ENCODE peak calls at places on chromosome 11, in ten cellular contexts. T is heart left ventricle; D is activated CD8-positive, alpha-beta T cell treated with anti-CD3 and anti-CD28 coated beads, Interleukin-2, amount 10 ng/mL, durations not matched to agents 7 days and 5 days; Z is Right ventricle myocardium superior; L is gastroesophageal sphincter; K is mucosa of descending colon; O is body of pancreas; P is GM23338; X is K562; E is T-helper 17 cell. V is an unnamed sample.

GRCh38 chr11:91219501-91219900 is 996.7 kb upstream of the CHORDC1 start:
- ATAC-seq in P (no peak), T (no peak), L (no peak), E (no peak), Z (peak), X (no peak), K (no peak), D (no peak), O (no peak), V (no peak)

GRCh38 chr11:107898270-107898669 is 30.0 kb upstream of the RAB39A start:
- ATAC-seq in E (peak), O (no peak), T (no peak), K (peak), D (peak), X (peak), P (peak), Z (no peak), L (no peak), V (peak)

GRCh38 chr11:1779034-1779805 is 15.5 kb upstream of the CTSD start:
- ATAC-seq in L (no peak), K (no peak), X (no peak), O (no peak), D (no peak), T (no peak), E (no peak), Z (no peak), P (no peak), V (no peak)

GRCh38 chr11:2912498-2912897 is 16.7 kb downstream of the PHLDA2 start:
- ATAC-seq in P (peak), K (peak), D (no peak), O (peak), T (no peak), L (peak), X (peak), E (no peak), Z (peak), V (peak)

GRCh38 chr11:16169541-16169940 is 186.8 kb downstream of the SOX6 start:
- ATAC-seq in T (no peak), L (no peak), Z (no peak), D (no peak), K (no peak), P (no peak), E (no peak), O (no peak), X (no peak), V (no peak)

GRCh38 chr11:108875134-108875533 is 210.3 kb downstream of the DDX10 start:
- ATAC-seq in O (no peak), X (no peak), E (no peak), K (no peak), Z (no peak), T (no peak), L (no peak), D (no peak), P (no peak), V (no peak)

GRCh38 chr11:115672999-115673411 is 168.8 kb upstream of the CADM1 start:
- ATAC-seq in O (no peak), L (peak), T (peak), Z (peak), D (no peak), K (peak), X (no peak), P (no peak), E (no peak), V (peak)

GRCh38 chr11:122754553-122755322 is 83.6 kb upstream of the CRTAM start:
- ATAC-seq in D (peak), L (no peak), E (peak), T (no peak), O (no peak), X (peak), K (peak), Z (no peak), P (peak), V (no peak)

GRCh38 chr11:133738624-133739023 is 106.7 kb downstream of the SPATA19 start:
- ATAC-seq in O (no peak), D (no peak), E (no peak), X (no peak), K (no peak), L (no peak), Z (no peak), T (no peak), P (no peak), V (no peak)

GRCh38 chr11:95700471-95700817 is 89.1 kb downstream of the FAM76B start:
- ATAC-seq in X (peak), O (no peak), Z (no peak), D (peak), K (no peak), P (no peak), L (no peak), E (peak), T (no peak), V (no peak)

GRCh38 chr11:46391578-46392420 is at the start of gene CHRM4:
- ATAC-seq in Z (no peak), D (no peak), T (no peak), X (peak), K (peak), P (peak), O (no peak), L (no peak), E (no peak), V (no peak)

GRCh38 chr11:111730871-111731591 is 35.2 kb downstream of the PPP2R1B start:
- ATAC-seq in K (peak), P (no peak), D (no peak), O (peak), L (no peak), Z (peak), E (no peak), X (no peak), T (no peak), V (peak)

GRCh38 chr11:86214710-86215109 is 29.8 kb upstream of the EED start:
- ATAC-seq in X (peak), O (no peak), E (peak), T (no peak), K (peak), L (no peak), P (no peak), D (peak), Z (no peak), V (peak)

GRCh38 chr11:75182652-75183051 is 31.7 kb downstream of the SLCO2B1 start:
- ATAC-seq in Z (peak), T (peak), D (no peak), L (peak), P (no peak), O (no peak), K (peak), E (no peak), X (no peak), V (no peak)

GRCh38 chr11:115776916-115777315 is 272.7 kb upstream of the CADM1 start:
- ATAC-seq in O (no peak), X (no peak), L (no peak), E (no peak), Z (peak), T (peak), D (no peak), P (no peak), K (no peak), V (no peak)

GRCh38 chr11:56916162-56916561 is 72.6 kb upstream of the OR5AK2 start:
- ATAC-seq in Z (no peak), L (no peak), P (no peak), T (no peak), D (no peak), K (no peak), X (no peak), E (no peak), O (no peak), V (no peak)

GRCh38 chr11:14980854-14981253 is 8.7 kb upstream of the CALCA start:
- ATAC-seq in L (no peak), K (no peak), X (no peak), O (no peak), D (no peak), E (no peak), T (peak), Z (peak), P (no peak), V (no peak)

GRCh38 chr11:86275493-86276370 is 26.3 kb upstream of the HIKESHI start:
- ATAC-seq in X (peak), K (no peak), O (no peak), Z (no peak), E (no peak), T (no peak), D (no peak), P (no peak), L (no peak), V (no peak)

GRCh38 chr11:62856333-62856910 is 17.0 kb upstream of the WDR74 start:
- ATAC-seq in K (peak), D (no peak), E (peak), L (no peak), X (no peak), P (no peak), T (no peak), O (peak), Z (peak), V (peak)

GRCh38 chr11:81886406-81887075 is 847.1 kb downstream of the FAM181B start:
- ATAC-seq in E (no peak), L (no peak), X (no peak), P (no peak), O (no peak), T (no peak), Z (no peak), D (no peak), K (no peak), V (no peak)

GRCh38 chr11:128095459-128096096 is 491.8 kb downstream of the ETS1 start:
- ATAC-seq in O (no peak), K (peak), T (no peak), E (no peak), L (peak), Z (no peak), X (no peak), D (no peak), P (no peak), V (peak)

V was measured in esophagus mucosa.